ENCODE peak calls at places on chromosomes 4 and X, in seven cellular contexts. F, D, X, R, G, B and N are unnamed samples.

GRCh38 chrX:41148553-41148952 is 63.3 kb downstream of the USP9X start:
- DNase-seq in F (no peak), D (no peak), X (peak), R (no peak), G (peak), B (no peak), N (peak)

GRCh38 chr4:40733752-40734151 is 16.0 kb upstream of the NSUN7 start:
- DNase-seq in F (no peak), D (no peak), X (no peak), R (no peak), G (no peak), B (no peak), N (no peak)

GRCh38 chr4:118112117-118112516 is 77.8 kb downstream of the NDST3 start:
- DNase-seq in F (no peak), D (no peak), X (no peak), R (no peak), G (no peak), B (no peak), N (peak)

GRCh38 chrX:37652053-37652452 is 33.5 kb upstream of the XK start:
- DNase-seq in F (no peak), D (no peak), X (no peak), R (no peak), G (no peak), B (peak), N (no peak)

GRCh38 chr4:139025841-139026240 is 10.3 kb downstream of the NOCT start:
- DNase-seq in F (no peak), D (no peak), X (peak), R (no peak), G (no peak), B (no peak), N (no peak)

GRCh38 chrX:57227691-57228090 is 58.8 kb upstream of the FAAH2 start:
- DNase-seq in F (no peak), D (no peak), X (no peak), R (no peak), G (no peak), B (peak), N (no peak)

GRCh38 chr4:100742045-100742444 is 224.2 kb upstream of the EMCN start:
- DNase-seq in F (no peak), D (no peak), X (peak), R (no peak), G (no peak), B (peak), N (peak)

GRCh38 chr4:48269861-48270515 is 350 bp upstream of the TEC start:
- DNase-seq in F (peak), D (peak), X (peak), R (peak), G (no peak), B (peak), N (peak)

GRCh38 chr4:81454953-81455352 is 16.8 kb downstream of the RASGEF1B start:
- DNase-seq in F (no peak), D (no peak), X (no peak), R (no peak), G (no peak), B (no peak), N (no peak)

GRCh38 chr4:138512766-138513165 is 270.6 kb upstream of the SLC7A11 start:
- DNase-seq in F (no peak), D (no peak), X (no peak), R (no peak), G (no peak), B (no peak), N (peak)

GRCh38 chr4:161222889-161223288 is 940.9 kb downstream of the FSTL5 start:
- DNase-seq in F (no peak), D (no peak), X (no peak), R (no peak), G (no peak), B (no peak), N (no peak)

GRCh38 chrX:152897216-152898144 is at the start of gene ZNF185:
- DNase-seq in F (no peak), D (no peak), X (no peak), R (peak), G (no peak), B (peak), N (peak)

GRCh38 chr4:340011-340410 is 2.4 kb downstream of the ZNF141 start:
- DNase-seq in F (no peak), D (no peak), X (no peak), R (no peak), G (no peak), B (peak), N (no peak)

GRCh38 chr4:149145803-149146202 is 669.8 kb downstream of the IQCM start:
- DNase-seq in F (no peak), D (no peak), X (peak), R (no peak), G (peak), B (no peak), N (peak)

GRCh38 chrX:20522420-20522819 is 255.7 kb upstream of the RPS6KA3 start:
- DNase-seq in F (no peak), D (no peak), X (peak), R (no peak), G (no peak), B (no peak), N (no peak)
- H3K4me3 ChIP-seq in F (no peak), D (no peak), X (no peak), R (no peak), G (no peak), B (no peak), N (no peak)

DNA sequence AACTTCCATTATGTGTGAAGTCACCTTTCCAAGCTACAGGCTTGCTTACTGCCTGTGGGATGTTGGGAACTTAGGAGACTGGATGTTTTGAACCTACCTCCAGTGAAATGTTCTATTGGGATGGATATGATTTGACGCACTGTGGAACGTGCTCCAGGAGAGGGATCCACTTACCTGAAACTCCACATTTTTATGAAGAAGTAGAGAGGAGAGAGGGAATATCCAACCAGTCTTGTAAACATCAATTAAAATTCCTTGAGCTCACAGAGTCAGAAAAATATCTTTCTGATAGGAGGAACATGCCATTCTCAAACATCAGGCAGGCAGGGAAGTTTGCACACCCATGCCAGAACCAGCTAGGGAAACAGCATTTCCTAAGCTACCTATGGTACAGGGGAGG is 91.1 kb upstream of the MAOA start:
- DNase-seq in F (no peak), D (no peak), X (no peak), R (no peak), G (no peak), B (no peak), N (no peak)
- TF ChIP-seq CTCF in F (no peak), D (no peak), X (no peak), R (no peak), G (no peak), B (peak), N (no peak)

GRCh38 chrX:77894921-77895886 is at the start of gene MAGT1:
- DNase-seq in F (peak), D (peak), X (peak), R (peak), G (peak), B (peak), N (peak)
- H3K4me3 ChIP-seq in F (peak), D (peak), X (peak), R (peak), G (peak), B (peak), N (peak)

GRCh38 chrX:131752493-131753198 is 208.8 kb downstream of the OR13H1 start:
- DNase-seq in F (no peak), D (peak), X (peak), R (no peak), G (no peak), B (no peak), N (peak)
- TF ChIP-seq CTCF in F (no peak), D (peak), X (peak), R (no peak), G (no peak), B (no peak), N (peak)

GRCh38 chrX:107448625-107449468 is 605 bp upstream of the FRMPD3 start:
- DNase-seq in F (no peak), D (no peak), X (no peak), R (peak), G (no peak), B (peak), N (no peak)
- H3K4me3 ChIP-seq in F (no peak), D (peak), X (no peak), R (peak), G (peak), B (peak), N (peak)

GRCh38 chrX:9707306-9708015 is 58.2 kb downstream of the GPR143 start:
- DNase-seq in F (no peak), D (no peak), X (no peak), R (no peak), G (no peak), B (peak), N (no peak)

GRCh38 chrX:9708086-9708485 is 57.6 kb downstream of the GPR143 start:
- DNase-seq in F (no peak), D (no peak), X (no peak), R (no peak), G (no peak), B (no peak), N (no peak)

GRCh38 chrX:9710332-9710731 is 55.3 kb downstream of the GPR143 start:
- DNase-seq in F (no peak), D (no peak), X (no peak), R (no peak), G (no peak), B (no peak), N (no peak)

GRCh38 chrX:9706426-9706825 is 59.2 kb downstream of the GPR143 start:
- DNase-seq in F (no peak), D (no peak), X (no peak), R (no peak), G (no peak), B (no peak), N (no peak)

DNA sequence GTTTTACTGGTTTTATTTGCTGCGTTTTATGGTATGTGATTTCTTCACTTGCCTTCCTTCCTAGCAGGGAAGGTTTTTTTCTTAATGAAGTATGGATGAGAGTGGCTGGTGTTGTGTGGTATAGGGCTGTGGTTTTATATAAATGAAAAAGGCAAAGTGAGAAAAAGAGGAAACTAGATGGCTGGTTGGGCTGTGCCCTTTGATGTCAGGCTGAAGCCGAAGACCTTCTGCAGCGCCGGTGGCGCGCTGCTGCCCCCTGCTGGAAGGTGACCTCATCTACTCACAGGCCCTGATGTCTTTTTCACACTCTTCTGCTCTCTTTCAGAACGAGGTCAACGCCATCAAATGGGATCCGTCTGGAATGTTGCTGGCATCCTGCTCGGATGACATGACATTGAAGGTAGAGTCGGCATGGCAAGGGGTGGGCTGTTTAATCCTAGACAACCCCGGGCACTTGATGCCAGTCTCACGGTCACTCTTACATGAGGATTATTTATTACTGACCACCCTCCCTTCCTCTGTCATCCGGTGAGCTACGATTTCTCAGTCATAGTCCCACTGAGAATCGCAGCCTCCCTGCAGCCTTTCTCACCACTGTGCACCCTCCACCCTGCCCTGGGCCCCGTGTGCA is 56.6 kb downstream of the GPR143 start:
- DNase-seq in F (peak), D (peak), X (peak), R (peak), G (peak), B (peak), N (peak)
- TF ChIP-seq CTCF in F (no peak), D (peak), X (peak), R (peak), G (peak), B (peak), N (peak)

GRCh38 chr4:151719935-151720334 is 40.9 kb downstream of the GATB start:
- DNase-seq in F (no peak), D (no peak), X (no peak), R (no peak), G (no peak), B (no peak), N (no peak)

GRCh38 chr4:151716324-151716723 is 44.5 kb downstream of the GATB start:
- DNase-seq in F (no peak), D (no peak), X (no peak), R (no peak), G (no peak), B (no peak), N (no peak)

GRCh38 chr4:151719045-151719743 is 41.6 kb downstream of the GATB start:
- DNase-seq in F (no peak), D (no peak), X (no peak), R (no peak), G (no peak), B (no peak), N (no peak)

GRCh38 chr4:151717271-151717670 is 43.5 kb downstream of the GATB start:
- DNase-seq in F (no peak), D (no peak), X (no peak), R (no peak), G (no peak), B (no peak), N (no peak)

DNA sequence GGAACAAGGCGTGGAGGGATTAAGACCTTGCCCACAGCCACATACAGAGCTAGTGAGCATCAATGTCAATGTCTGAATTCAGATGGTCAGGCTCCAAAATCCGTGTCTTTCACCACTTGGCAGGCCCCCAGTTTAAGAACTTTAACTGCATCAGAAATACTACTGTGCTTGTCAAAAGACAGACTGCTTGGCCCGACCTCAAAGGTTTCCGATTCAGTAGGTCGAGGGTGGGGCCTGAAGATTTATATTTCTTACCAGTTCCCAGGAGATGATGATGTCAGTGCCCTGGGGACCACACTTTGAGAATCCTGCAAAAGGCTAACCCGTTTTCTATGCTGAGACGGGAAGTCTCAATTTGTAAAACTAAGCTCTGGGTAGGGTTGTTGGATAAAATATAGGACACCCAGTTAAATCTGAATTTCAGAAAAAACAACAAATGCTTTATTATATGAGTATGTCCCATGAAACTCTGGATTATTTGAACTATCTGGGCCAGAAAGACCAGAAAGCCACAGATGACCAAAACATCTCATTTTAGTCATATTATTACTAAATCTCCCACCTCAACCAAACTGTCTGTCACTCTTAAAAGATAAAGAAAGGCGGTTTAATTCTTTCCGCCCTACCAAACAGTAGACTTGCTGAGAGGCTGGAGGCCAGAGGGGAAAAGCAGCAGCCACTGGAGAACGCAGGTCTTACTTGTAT is 42.7 kb downstream of the GATB start:
- DNase-seq in F (no peak), D (no peak), X (no peak), R (no peak), G (no peak), B (no peak), N (no peak)
- H3K4me3 ChIP-seq in F (no peak), D (no peak), X (no peak), R (no peak), G (no peak), B (no peak), N (no peak)

GRCh38 chr4:2044542-2045517 is 14.3 kb upstream of the NAT8L start:
- DNase-seq in F (no peak), D (no peak), X (no peak), R (peak), G (no peak), B (no peak), N (no peak)
- TF ChIP-seq CTCF in F (no peak), D (no peak), X (no peak), R (no peak), G (no peak), B (no peak), N (no peak)